ENCODE peak calls at places on chromosomes 6 and 20, in five cellular contexts. T, D, J, E and Z are unnamed samples.

GRCh38 chr6:109381007-109381746 is 1.1 kb downstream of the CD164 start:
- DNase-seq in T (no peak), D (no peak), J (peak), E (no peak), Z (no peak)

GRCh38 chr20:47282864-47283263 is 73.6 kb downstream of the ZMYND8 start:
- DNase-seq in T (no peak), D (no peak), J (no peak), E (no peak), Z (no peak)

GRCh38 chr6:26198626-26199056 is 111.4 kb downstream of the HFE start:
- DNase-seq in T (no peak), D (no peak), J (no peak), E (no peak), Z (no peak)

GRCh38 chr6:1908784-1909183 is 299.1 kb downstream of the FOXC1 start:
- DNase-seq in T (no peak), D (no peak), J (no peak), E (no peak), Z (no peak)

GRCh38 chr6:127518710-127519468 is at the start of gene MTCL3:
- DNase-seq in T (no peak), D (no peak), J (peak), E (no peak), Z (no peak)

GRCh38 chr20:40686434-40686882 is 2.6 kb downstream of the MAFB start:
- DNase-seq in T (no peak), D (no peak), J (no peak), E (no peak), Z (no peak)

GRCh38 chr20:62142252-62143117 is 709 bp downstream of the PSMA7 start:
- DNase-seq in T (peak), D (no peak), J (peak), E (no peak), Z (no peak)

GRCh38 chr20:5650191-5650691 is 100.0 kb upstream of the SHLD1 start:
- DNase-seq in T (no peak), D (no peak), J (no peak), E (no peak), Z (no peak)

GRCh38 chr20:24040896-24041459 is 52.4 kb upstream of the GGTLC1 start:
- DNase-seq in T (no peak), D (no peak), J (no peak), E (no peak), Z (no peak)

GRCh38 chr6:39154705-39155104 is 39.7 kb upstream of the SAYSD1 start:
- DNase-seq in T (no peak), D (no peak), J (no peak), E (no peak), Z (no peak)

GRCh38 chr6:27575594-27576361 is 102.9 kb upstream of the ZNF184 start:
- DNase-seq in T (peak), D (no peak), J (no peak), E (no peak), Z (no peak)

GRCh38 chr6:21587182-21587924 is 6.2 kb upstream of the SOX4 start:
- DNase-seq in T (no peak), D (no peak), J (peak), E (peak), Z (peak)

GRCh38 chr20:19709635-19710335 is 48.3 kb upstream of the RIN2 start:
- DNase-seq in T (no peak), D (no peak), J (no peak), E (no peak), Z (no peak)

GRCh38 chr20:9949563-9949962 is 85.2 kb upstream of the ANKEF1 start:
- DNase-seq in T (no peak), D (no peak), J (no peak), E (no peak), Z (no peak)

GRCh38 chr20:46359233-46359751 is 47.1 kb downstream of the ELMO2 start:
- DNase-seq in T (no peak), D (peak), J (no peak), E (peak), Z (no peak)

GRCh38 chr6:33977606-33978438 is 168.1 kb downstream of the GRM4 start:
- DNase-seq in T (no peak), D (no peak), J (peak), E (peak), Z (no peak)

GRCh38 chr6:81998432-81998831 is 246.0 kb upstream of the TENT5A start:
- DNase-seq in T (no peak), D (no peak), J (no peak), E (no peak), Z (no peak)

GRCh38 chr6:157089258-157089657 is 234.1 kb downstream of the TMEM242 start:
- DNase-seq in T (no peak), D (no peak), J (peak), E (no peak), Z (no peak)

GRCh38 chr20:18224968-18225568 is 63.3 kb upstream of the ZNF133 start:
- DNase-seq in T (no peak), D (no peak), J (peak), E (no peak), Z (no peak)

GRCh38 chr20:50508171-50508761 is 1.9 kb upstream of the PTPN1 start:
- DNase-seq in T (no peak), D (no peak), J (no peak), E (no peak), Z (no peak)

GRCh38 chr6:101018157-101018556 is 137.0 kb upstream of the ASCC3 start:
- DNase-seq in T (no peak), D (no peak), J (no peak), E (no peak), Z (no peak)

GRCh38 chr20:7673841-7674240 is 266.4 kb downstream of the HAO1 start:
- DNase-seq in T (no peak), D (no peak), J (no peak), E (no peak), Z (no peak)

GRCh38 chr20:9417665-9418064 is 96.7 kb upstream of the LAMP5 start:
- DNase-seq in T (no peak), D (no peak), J (no peak), E (no peak), Z (no peak)

GRCh38 chr6:142756215-142756630 is 188.8 kb downstream of the HIVEP2 start:
- DNase-seq in T (no peak), D (no peak), J (no peak), E (no peak), Z (no peak)

GRCh38 chr20:62358171-62358719 is 8.9 kb downstream of the LAMA5 start:
- DNase-seq in T (peak), D (no peak), J (peak), E (no peak), Z (no peak)

GRCh38 chr6:57173886-57174510 is 1.9 kb downstream of the BAG2 start:
- DNase-seq in T (peak), D (no peak), J (peak), E (no peak), Z (no peak)

GRCh38 chr6:132544826-132545225 is 6.7 kb downstream of the TAAR9 start:
- DNase-seq in T (no peak), D (no peak), J (no peak), E (no peak), Z (no peak)

GRCh38 chr6:150038202-150038830 is 13.0 kb upstream of the RAET1L start:
- DNase-seq in T (no peak), D (no peak), J (no peak), E (no peak), Z (no peak)

GRCh38 chr20:64130876-64131275 is 23.5 kb upstream of the NPBWR2 start:
- DNase-seq in T (no peak), D (no peak), J (no peak), E (no peak), Z (no peak)

GRCh38 chr6:14784596-14785360 is 461.1 kb upstream of the JARID2 start:
- DNase-seq in T (no peak), D (no peak), J (no peak), E (no peak), Z (no peak)

GRCh38 chr20:37903317-37904007 is 535 bp downstream of the VSTM2L start:
- DNase-seq in T (no peak), D (no peak), J (peak), E (no peak), Z (no peak)

GRCh38 chr20:29741894-29742698 is 1515.4 kb upstream of the DEFB115 start:
- DNase-seq in T (no peak), D (no peak), J (peak), E (no peak), Z (no peak)

GRCh38 chr6:75101896-75102680 is 103.8 kb downstream of the COL12A1 start:
- DNase-seq in T (no peak), D (no peak), J (no peak), E (no peak), Z (no peak)
- TF ChIP-seq TAF1 in T (no peak), D (no peak), J (no peak), E (no peak), Z (no peak)

GRCh38 chr20:44693625-44694024 is 21.5 kb upstream of the CCN5 start:
- DNase-seq in T (no peak), D (no peak), J (no peak), E (no peak), Z (no peak)

GRCh38 chr20:44695295-44696230 is 19.6 kb upstream of the CCN5 start:
- DNase-seq in T (no peak), D (no peak), J (no peak), E (no peak), Z (no peak)

GRCh38 chr20:44698351-44698750 is 16.8 kb upstream of the CCN5 start:
- DNase-seq in T (no peak), D (no peak), J (no peak), E (no peak), Z (no peak)

GRCh38 chr20:44694159-44694558 is 21.0 kb upstream of the CCN5 start:
- DNase-seq in T (no peak), D (no peak), J (no peak), E (no peak), Z (no peak)

GRCh38 chr20:44696315-44696714 is 18.9 kb upstream of the CCN5 start:
- DNase-seq in T (peak), D (no peak), J (no peak), E (no peak), Z (no peak)
- TF ChIP-seq TAF1 in T (no peak), D (no peak), J (no peak), E (no peak), Z (no peak)

GRCh38 chr6:106724848-106725247 is 95.5 kb downstream of the QRSL1 start:
- DNase-seq in T (no peak), D (no peak), J (no peak), E (no peak), Z (no peak)
- TF ChIP-seq TAF1 in T (no peak), D (no peak), J (no peak), E (no peak), Z (no peak)

GRCh38 chr20:52154575-52154974 is 37.0 kb downstream of the ZFP64 start:
- DNase-seq in T (no peak), D (no peak), J (no peak), E (no peak), Z (no peak)

GRCh38 chr20:52145587-52145986 is 46.0 kb downstream of the ZFP64 start:
- DNase-seq in T (no peak), D (no peak), J (no peak), E (no peak), Z (no peak)

GRCh38 chr20:52152416-52152815 is 39.2 kb downstream of the ZFP64 start:
- DNase-seq in T (no peak), D (no peak), J (no peak), E (no peak), Z (no peak)

GRCh38 chr20:52152921-52153320 is 38.7 kb downstream of the ZFP64 start:
- DNase-seq in T (no peak), D (no peak), J (no peak), E (no peak), Z (no peak)

GRCh38 chr20:52150440-52151258 is 40.9 kb downstream of the ZFP64 start:
- DNase-seq in T (peak), D (peak), J (peak), E (no peak), Z (no peak)
- TF ChIP-seq TAF1 in T (no peak), D (no peak), J (no peak), E (no peak), Z (no peak)

GRCh38 chr20:42875581-42875980 is 314.1 kb downstream of the PTPRT start:
- DNase-seq in T (no peak), D (no peak), J (no peak), E (no peak), Z (no peak)
- TF ChIP-seq TAF1 in T (no peak), D (no peak), J (no peak), E (no peak), Z (no peak)

GRCh38 chr6:110456694-110457093 is 19.7 kb downstream of the SLC22A16 start:
- DNase-seq in T (no peak), D (no peak), J (no peak), E (no peak), Z (no peak)
- TF ChIP-seq TAF1 in T (no peak), D (no peak), J (no peak), E (no peak), Z (no peak)

GRCh38 chr6:152301806-152302568 is 335.2 kb downstream of the SYNE1 start:
- DNase-seq in T (peak), D (peak), J (peak), E (peak), Z (peak)
- TF ChIP-seq TAF1 in T (no peak), D (peak), J (no peak), E (peak), Z (no peak)

DNA sequence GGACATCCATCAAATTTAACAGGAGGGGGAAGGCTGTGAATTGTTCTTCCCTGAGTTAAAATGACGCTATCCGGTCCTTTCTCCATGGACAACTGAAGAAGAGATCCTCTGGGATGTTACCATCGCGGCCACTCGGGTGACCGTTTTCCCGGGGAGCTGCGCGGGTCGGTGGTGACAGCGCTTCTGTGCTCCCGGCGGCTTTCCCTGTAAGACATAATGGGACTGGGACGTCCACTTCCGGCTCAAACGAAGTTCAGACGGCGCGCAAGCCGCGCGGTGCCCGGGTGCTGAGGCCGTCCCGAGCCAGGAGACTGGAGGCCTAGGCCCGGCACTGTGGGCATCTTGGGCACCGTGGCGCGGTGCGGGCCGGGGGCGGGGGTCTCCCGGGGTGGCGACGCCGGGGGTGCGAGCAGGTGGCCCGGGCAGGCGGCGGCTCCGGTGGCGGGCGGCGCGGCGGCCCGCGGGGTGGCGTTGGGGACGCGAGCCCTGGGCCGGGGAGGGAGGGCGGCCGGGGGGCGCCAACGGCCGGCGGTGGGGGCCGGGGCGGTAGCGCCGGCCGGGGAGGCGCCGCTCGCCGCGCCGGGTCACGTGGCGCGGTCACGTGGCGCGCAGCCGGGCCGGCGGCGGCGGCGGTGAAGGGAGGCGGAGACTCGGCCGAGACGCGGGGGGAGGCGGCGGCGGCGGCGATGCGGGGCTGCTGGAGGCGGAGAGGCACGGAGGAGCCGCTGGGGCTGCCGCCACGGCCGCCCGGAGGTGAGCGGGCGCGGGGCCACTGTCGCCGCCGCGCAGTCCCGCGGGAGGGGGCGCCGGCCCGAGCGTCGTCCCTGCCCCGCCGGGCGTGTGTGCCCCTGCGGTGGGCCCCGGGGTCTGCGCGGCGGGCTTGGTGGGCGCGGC is 63.6 kb downstream of the GTF2H5 start:
- DNase-seq in T (peak), D (no peak), J (peak), E (peak), Z (peak)
- TF ChIP-seq TAF1 in T (peak), D (peak), J (peak), E (no peak), Z (no peak)

DNA sequence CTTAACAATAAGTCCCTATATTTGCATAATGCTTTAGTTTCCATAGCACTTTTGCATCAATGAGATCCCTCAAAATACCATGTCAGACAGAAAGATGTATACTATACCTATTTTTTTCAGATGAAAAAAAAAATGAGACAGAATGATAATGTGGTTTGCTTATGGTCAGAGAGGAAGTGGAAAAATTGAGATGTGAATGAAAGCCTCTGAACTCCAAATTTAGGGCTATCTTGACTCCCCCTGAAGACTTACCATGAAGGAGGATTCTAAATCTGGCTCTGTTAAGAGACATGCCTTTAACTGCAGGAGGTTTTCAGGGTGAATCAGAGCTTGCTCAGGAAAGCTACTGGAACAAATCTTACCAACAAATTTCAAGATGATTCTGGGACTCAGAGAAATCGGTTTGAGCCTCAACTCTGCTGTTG is 176.2 kb downstream of the ISM1 start:
- DNase-seq in T (no peak), D (no peak), J (no peak), E (no peak), Z (no peak)
- TF ChIP-seq TAF1 in T (no peak), D (no peak), J (no peak), E (no peak), Z (no peak)